ENCODE peak calls at places on chromosomes 13 and 19, in five cellular contexts. Z is T-cell; R is GM18507; P is uterus; Q is activated CD8-positive, alpha-beta T cell treated with anti-CD3 and anti-CD28 coated beads, Interleukin-2, amount 10 ng/mL, durations not matched to agents 7 days and 5 days. K is an unnamed sample.

GRCh38 chr19:42306646-42307045 is 4.2 kb upstream of the PAFAH1B3 start:
- DNase-seq in P (no peak), Z (no peak), R (no peak), Q (no peak), K (no peak)

GRCh38 chr13:36026556-36026955 is 104.6 kb downstream of the DCLK1 start:
- DNase-seq in R (no peak), Z (no peak), Q (no peak), P (no peak), K (no peak)

GRCh38 chr19:45097776-45098520 is 5.0 kb downstream of the PPP1R37 start:
- DNase-seq in R (no peak), Z (no peak), Q (no peak), P (peak), K (peak)

GRCh38 chr19:46319620-46320019 is 22.8 kb downstream of the HIF3A start:
- DNase-seq in P (no peak), Z (no peak), R (no peak), Q (no peak), K (peak)

GRCh38 chr19:37654525-37654832 is 786 bp downstream of the ZFP30 start:
- DNase-seq in Q (no peak), Z (no peak), R (no peak), P (no peak), K (no peak)

GRCh38 chr19:14629557-14629956 is 45.1 kb downstream of the ADGRE3 start:
- DNase-seq in R (no peak), Z (no peak), Q (no peak), P (no peak), K (no peak)

GRCh38 chr13:93217701-93218100 is 8.9 kb upstream of the GPC6 start:
- DNase-seq in Z (no peak), P (no peak), Q (no peak), R (no peak), K (no peak)

GRCh38 chr13:100644328-100644727 is 30.3 kb downstream of the TMTC4 start:
- DNase-seq in Q (no peak), R (no peak), Z (no peak), P (no peak), K (no peak)

GRCh38 chr13:76944457-76944856 is 3.9 kb upstream of the ACOD1 start:
- DNase-seq in R (no peak), Q (no peak), P (no peak), Z (no peak), K (no peak)

GRCh38 chr13:39956036-39956435 is 300.6 kb downstream of the COG6 start:
- DNase-seq in Q (peak), Z (no peak), P (no peak), R (no peak), K (no peak)

GRCh38 chr13:20940083-20940482 is 37.5 kb upstream of the XPO4 start:
- DNase-seq in R (no peak), Z (no peak), P (no peak), Q (no peak), K (no peak)

GRCh38 chr19:35045667-35046300 is 4.3 kb downstream of the HPN start:
- DNase-seq in Z (peak), R (peak), P (no peak), Q (peak), K (peak)

GRCh38 chr19:39410620-39411005 is 1.9 kb upstream of the PLEKHG2 start:
- DNase-seq in Q (no peak), R (no peak), Z (no peak), P (no peak), K (no peak)

GRCh38 chr13:21297452-21297851 is 121.0 kb downstream of the MRPL57 start:
- DNase-seq in Z (no peak), Q (no peak), R (no peak), P (no peak), K (no peak)

GRCh38 chr13:113152894-113153809 is 5.3 kb upstream of the PROZ start:
- DNase-seq in P (peak), R (no peak), Z (peak), Q (no peak), K (peak)

GRCh38 chr13:24763596-24764275 is at the start of gene RNF17:
- DNase-seq in Z (no peak), P (no peak), R (no peak), Q (no peak), K (no peak)

GRCh38 chr13:33610471-33611015 is 207.4 kb upstream of the RFC3 start:
- DNase-seq in R (no peak), Q (peak), P (no peak), Z (peak), K (peak)

GRCh38 chr19:33273881-33274662 is 28.3 kb downstream of the CEBPA start:
- DNase-seq in R (no peak), P (peak), Q (peak), Z (no peak), K (no peak)

GRCh38 chr19:2546128-2547032 is 70.5 kb downstream of the GADD45B start:
- DNase-seq in Q (no peak), Z (no peak), R (no peak), P (peak), K (peak)

GRCh38 chr13:39306639-39307589 is 268.7 kb downstream of the NHLRC3 start:
- DNase-seq in P (no peak), Q (no peak), Z (no peak), R (peak), K (no peak)

GRCh38 chr13:73985789-73986188 is 148.4 kb downstream of the KLF12 start:
- DNase-seq in R (no peak), Z (peak), Q (no peak), P (no peak), K (no peak)

GRCh38 chr13:36817996-36818395 is 1.0 kb upstream of the RFXAP start:
- DNase-seq in R (no peak), P (no peak), Q (no peak), Z (no peak), K (no peak)

GRCh38 chr13:84439108-84439507 is 556.8 kb upstream of the SLITRK1 start:
- DNase-seq in Z (no peak), P (no peak), R (no peak), Q (no peak), K (no peak)

GRCh38 chr19:13300421-13301030 is 150.3 kb downstream of the IER2 start:
- DNase-seq in P (no peak), Q (no peak), Z (no peak), R (no peak), K (no peak)

GRCh38 chr13:40189426-40189825 is 477.0 kb downstream of the FOXO1 start:
- DNase-seq in Q (peak), Z (no peak), P (no peak), R (no peak), K (no peak)

GRCh38 chr19:57406516-57407123 is 4.3 kb upstream of the ZNF17 start:
- DNase-seq in P (peak), R (peak), Z (peak), Q (peak), K (peak)

GRCh38 chr19:34837262-34837661 is 64.2 kb upstream of the ZNF599 start:
- DNase-seq in Z (no peak), P (no peak), Q (no peak), R (no peak), K (no peak)

GRCh38 chr19:40413291-40413994 is at the start of gene PRX:
- DNase-seq in R (no peak), Z (no peak), P (no peak), Q (no peak), K (no peak)

K was measured in head of caudate nucleus.